ENCODE peak calls at places on chromosomes 11 and 22, in four cellular contexts. R is HCT116, C is HepG2, J is K562. Y is an unnamed sample.

GRCh38 chr11:30364139-30364875 is 41.4 kb downstream of the ARL14EP start:
- DNase-seq in R (no peak), C (no peak), J (peak; percentile 23), Y (no peak)

GRCh38 chr22:49423125-49423650 is 404.5 kb downstream of the BRD1 start:
- DNase-seq in R (no peak), C (no peak), J (no peak), Y (no peak)

GRCh38 chr11:113570906-113571305 is 95.7 kb upstream of the DRD2 start:
- DNase-seq in R (no peak), C (no peak), J (no peak), Y (no peak)

GRCh38 chr11:2772544-2773031 is 72.8 kb upstream of the KCNQ1OT1 start:
- DNase-seq in R (peak; percentile 31), C (no peak), J (no peak), Y (no peak)

GRCh38 chr11:100612766-100613165 is 74.3 kb upstream of the ARHGAP42 start:
- DNase-seq in R (no peak), C (no peak), J (no peak), Y (no peak)

GRCh38 chr11:2258501-2259465 is 11.6 kb downstream of the ASCL2 start:
- DNase-seq in R (no peak), C (no peak), J (no peak), Y (no peak)

GRCh38 chr11:9125185-9125886 is 33.9 kb upstream of the SCUBE2 start:
- DNase-seq in R (no peak), C (no peak), J (no peak), Y (no peak)

GRCh38 chr22:43142881-43143562 is at the start of gene MCAT:
- DNase-seq in R (no peak), C (peak; percentile 61), J (peak; percentile 87), Y (no peak)

DNA sequence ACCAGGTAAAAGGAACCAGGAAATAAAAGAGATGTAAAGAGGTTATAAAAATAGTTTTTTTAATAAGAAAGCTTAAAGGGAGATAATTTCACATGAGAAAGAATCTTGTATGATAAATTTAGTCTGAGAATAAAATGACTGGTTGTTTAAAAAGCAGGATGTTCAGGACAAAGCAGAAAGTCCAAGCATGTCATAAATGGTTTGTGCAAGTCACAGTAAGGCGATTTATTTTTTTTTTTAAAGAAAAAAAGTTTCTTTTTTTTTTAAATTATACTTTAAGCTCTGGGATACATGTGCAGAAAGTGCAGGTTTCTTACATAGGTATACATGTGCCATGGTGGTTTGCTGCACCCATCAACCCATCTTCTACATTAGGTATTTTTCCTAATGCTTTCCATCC is 30.8 kb downstream of the GLYATL2 start:
- DNase-seq in R (peak; percentile 15), C (no peak), J (no peak), Y (no peak)
- H3K9me3 ChIP-seq in R (peaks cover 5% of the 10 kb centered on the region), C (peaks cover 50% of the 10 kb centered on the region), J (no peaks in the 10 kb centered on the region), Y (peaks cover 8% of the 10 kb centered on the region)

DNA sequence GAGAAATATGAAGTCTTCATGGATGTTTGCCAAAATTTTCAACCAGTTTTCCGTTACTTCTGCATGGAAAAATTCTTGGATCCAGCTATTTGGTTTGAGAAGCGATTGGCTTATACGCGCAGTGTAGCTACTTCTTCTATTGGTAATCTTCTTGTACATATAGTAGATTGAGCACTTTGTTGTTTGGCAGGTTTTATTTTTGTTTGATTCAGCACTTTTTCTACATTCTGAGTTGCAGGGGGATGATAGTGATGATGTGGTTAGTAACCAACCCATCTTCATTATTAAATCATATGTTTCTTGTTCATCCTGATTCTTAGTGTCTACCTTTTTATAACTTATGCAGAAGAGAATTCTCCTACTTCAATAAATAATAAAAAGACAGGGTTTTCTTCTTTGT is 121.6 kb downstream of the C11orf65 start:
- DNase-seq in R (no peak), C (no peak), J (no peak), Y (no peak)
- TF ChIP-seq TCF7L2 in R (no peak), C (no peak), J (no peak), Y (no peak)

DNA sequence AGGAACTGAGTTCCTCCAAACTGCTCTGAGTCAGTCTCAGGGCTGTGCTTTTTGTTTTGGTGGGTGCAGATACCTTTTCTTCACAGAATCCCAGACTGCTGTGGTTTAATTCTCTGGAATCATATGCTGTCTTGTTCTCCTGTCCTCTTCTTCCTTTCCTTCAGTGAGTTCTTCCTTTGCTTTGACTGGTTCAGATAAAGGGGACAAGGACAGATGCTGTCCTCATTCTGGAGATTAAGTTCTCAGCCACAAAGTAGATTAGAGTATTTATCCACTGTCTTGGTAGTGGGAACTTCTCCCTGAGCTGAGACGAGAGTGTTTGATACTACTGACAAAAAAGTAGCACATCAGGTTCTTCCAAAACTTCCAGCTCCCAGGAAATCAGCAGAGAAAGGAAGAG is 13.3 kb downstream of the ZDHHC5 start:
- DNase-seq in R (no peak), C (no peak), J (no peak), Y (no peak)
- TF ChIP-seq SIN3A in R (no peak), C (no peak), J (no peak), Y (no peak)

GRCh38 chr22:47386812-47387510 is 624.5 kb downstream of the TBC1D22A start:
- DNase-seq in R (no peak), C (no peak), J (no peak), Y (no peak)
- H3K9me3 ChIP-seq in R (no peaks in the 10 kb centered on the region), C (no peaks in the 10 kb centered on the region), J (no peaks in the 10 kb centered on the region), Y (no peaks in the 10 kb centered on the region)

DNA sequence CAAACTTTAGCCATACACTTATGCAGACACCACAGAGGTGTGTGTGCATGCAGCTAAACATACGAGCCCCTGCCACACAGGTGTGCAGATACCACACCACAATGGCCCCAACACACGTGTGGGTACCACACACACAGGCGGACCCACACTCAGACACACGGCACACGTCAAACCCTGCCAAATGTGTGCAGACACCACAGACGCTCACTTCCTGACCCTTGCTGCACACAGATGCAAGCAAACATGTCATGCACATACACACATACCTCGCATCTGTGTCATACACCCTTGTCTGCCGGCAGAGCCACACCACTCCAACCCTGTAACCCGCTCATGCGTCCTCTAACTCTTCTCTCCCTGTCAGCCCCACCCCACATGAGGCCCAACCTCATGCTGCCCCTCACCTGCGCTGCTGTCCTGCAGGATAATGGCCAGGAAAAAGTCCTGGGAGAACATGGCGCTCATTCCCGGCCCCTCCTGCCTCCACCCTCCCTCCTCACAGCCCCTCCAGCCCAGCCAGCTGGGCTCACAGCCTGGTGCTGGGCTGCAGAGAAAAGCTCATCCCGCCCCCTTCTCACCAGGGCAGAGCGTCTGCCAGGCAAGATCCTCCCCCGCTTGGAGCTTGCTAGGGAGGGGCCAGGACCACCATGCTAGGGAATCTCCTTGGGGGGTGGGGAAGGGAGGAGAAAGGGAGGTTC is 14.2 kb downstream of the SMPD1 start:
- DNase-seq in R (no peak), C (no peak), J (no peak), Y (no peak)
- TF ChIP-seq TCF7L2 in R (no peak), C (no peak), J (no peak), Y (no peak)

DNA sequence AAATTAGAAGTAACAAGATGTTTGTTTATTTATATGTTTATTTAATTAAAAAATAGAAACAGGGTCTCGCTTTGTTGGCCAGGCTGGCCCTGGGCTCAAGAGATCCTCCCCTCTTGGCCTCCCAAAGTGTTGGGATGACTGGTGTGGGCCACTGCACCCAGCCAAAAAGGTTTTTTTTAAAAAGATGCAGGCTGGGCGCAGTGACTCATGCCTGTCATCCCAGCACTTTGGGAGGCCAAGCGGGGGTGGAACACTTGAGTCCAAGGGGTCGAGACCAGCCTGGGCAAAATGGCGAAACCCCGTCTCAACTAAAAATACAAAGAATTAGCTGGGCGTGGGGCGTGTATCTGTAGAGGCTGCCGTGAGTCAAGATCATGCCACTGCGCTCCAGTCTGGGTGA is 13.4 kb downstream of the DRD4 start:
- DNase-seq in R (no peak), C (no peak), J (no peak), Y (no peak)
- TF ChIP-seq SIN3A in R (no peak), C (no peak), J (no peak), Y (no peak)

GRCh38 chr11:70769106-70769505 is 370.8 kb downstream of the CTTN start:
- DNase-seq in R (no peak), C (no peak), J (no peak), Y (no peak)

GRCh38 chr11:70771099-70771885 is 373.0 kb downstream of the CTTN start:
- DNase-seq in R (no peak), C (no peak), J (no peak), Y (no peak)

GRCh38 chr11:70769521-70769920 is 371.2 kb downstream of the CTTN start:
- DNase-seq in R (no peak), C (no peak), J (no peak), Y (no peak)

GRCh38 chr11:70775386-70775785 is 377.1 kb downstream of the CTTN start:
- DNase-seq in R (no peak), C (no peak), J (no peak), Y (no peak)

GRCh38 chr11:70772950-70773349 is 374.6 kb downstream of the CTTN start:
- DNase-seq in R (no peak), C (peak; percentile 28), J (peak; percentile 54), Y (no peak)
- H3K9me3 ChIP-seq in R (no peaks in the 10 kb centered on the region), C (no peaks in the 10 kb centered on the region), J (no peaks in the 10 kb centered on the region), Y (no peaks in the 10 kb centered on the region)

GRCh38 chr22:36874309-36874696 is 13.5 kb downstream of the NCF4 start:
- DNase-seq in R (no peak), C (no peak), J (no peak), Y (no peak)
- TF ChIP-seq TCF7L2 in R (no peak), C (no peak), J (no peak), Y (no peak)

Y was measured in Panc1.